ENCODE peak calls at places on chromosomes 7 and 10, in eight cellular contexts. One of them, this sample, is unnamed. For H3K4me1, the result is how much of the 10 kb centered on the place peaks cover.

GRCh38 chr10:116470768-116471415 is 43.2 kb downstream of the PNLIPRP3 start:
- DNase-seq in PC-3: peak
- DNase-seq in right atrium auricular region: no peak
- DNase-seq in left lung: no peak
- DNase-seq in transverse colon: peak
- DNase-seq in IMR-90: no peak
- DNase-seq in thoracic aorta: no peak
- DNase-seq in hepatocyte: peak
- DNase-seq in this sample: no peak

GRCh38 chr7:105654994-105655900 is 74.0 kb upstream of the EFCAB10 start:
- DNase-seq in hepatocyte: peak
- DNase-seq in transverse colon: peak
- DNase-seq in right atrium auricular region: no peak
- DNase-seq in PC-3: peak
- DNase-seq in IMR-90: peak
- DNase-seq in left lung: no peak
- DNase-seq in thoracic aorta: no peak
- DNase-seq in this sample: no peak

GRCh38 chr7:2732959-2733584 is 45.1 kb downstream of the AMZ1 start:
- DNase-seq in IMR-90: peak
- DNase-seq in transverse colon: peak
- DNase-seq in hepatocyte: peak
- DNase-seq in left lung: peak
- DNase-seq in right atrium auricular region: peak
- DNase-seq in thoracic aorta: peak
- DNase-seq in PC-3: peak
- DNase-seq in this sample: no peak

GRCh38 chr7:99141334-99141733 is 2.6 kb downstream of the SMURF1 start:
- DNase-seq in transverse colon: no peak
- DNase-seq in PC-3: no peak
- DNase-seq in thoracic aorta: no peak
- DNase-seq in right atrium auricular region: no peak
- DNase-seq in hepatocyte: no peak
- DNase-seq in IMR-90: no peak
- DNase-seq in left lung: no peak
- DNase-seq in this sample: no peak

GRCh38 chr7:49324707-49325106 is 400.4 kb downstream of the CDC14C start:
- DNase-seq in transverse colon: no peak
- DNase-seq in hepatocyte: no peak
- DNase-seq in right atrium auricular region: no peak
- DNase-seq in PC-3: peak
- DNase-seq in thoracic aorta: no peak
- DNase-seq in left lung: no peak
- DNase-seq in IMR-90: no peak
- DNase-seq in this sample: no peak

GRCh38 chr10:14014423-14014822 is 316.3 kb downstream of the FRMD4A start:
- DNase-seq in hepatocyte: no peak
- DNase-seq in thoracic aorta: no peak
- DNase-seq in transverse colon: no peak
- DNase-seq in PC-3: no peak
- DNase-seq in left lung: no peak
- DNase-seq in IMR-90: no peak
- DNase-seq in right atrium auricular region: no peak
- DNase-seq in this sample: no peak

GRCh38 chr7:94061316-94061715 is 57.2 kb upstream of the BET1 start:
- DNase-seq in IMR-90: no peak
- DNase-seq in PC-3: no peak
- DNase-seq in right atrium auricular region: no peak
- DNase-seq in left lung: no peak
- DNase-seq in transverse colon: no peak
- DNase-seq in thoracic aorta: no peak
- DNase-seq in hepatocyte: no peak
- DNase-seq in this sample: no peak

GRCh38 chr10:33336606-33337334 is 2.3 kb upstream of the NRP1 start:
- DNase-seq in IMR-90: no peak
- DNase-seq in right atrium auricular region: no peak
- DNase-seq in thoracic aorta: no peak
- DNase-seq in PC-3: peak
- DNase-seq in transverse colon: peak
- DNase-seq in hepatocyte: peak
- DNase-seq in left lung: peak
- DNase-seq in this sample: peak

GRCh38 chr7:41732279-41733062 is 29.6 kb upstream of the INHBA start:
- DNase-seq in hepatocyte: no peak
- DNase-seq in left lung: peak
- DNase-seq in PC-3: peak
- DNase-seq in transverse colon: no peak
- DNase-seq in right atrium auricular region: no peak
- DNase-seq in IMR-90: peak
- DNase-seq in thoracic aorta: no peak
- DNase-seq in this sample: peak

GRCh38 chr10:80283536-80284199 is 5.8 kb downstream of the MAT1A start:
- DNase-seq in IMR-90: no peak
- DNase-seq in right atrium auricular region: no peak
- DNase-seq in PC-3: no peak
- DNase-seq in left lung: no peak
- DNase-seq in hepatocyte: peak
- DNase-seq in transverse colon: no peak
- DNase-seq in thoracic aorta: no peak
- DNase-seq in this sample: no peak

GRCh38 chr10:67883710-67884312 is 645 bp upstream of the SIRT1 start:
- DNase-seq in right atrium auricular region: no peak
- DNase-seq in thoracic aorta: no peak
- DNase-seq in IMR-90: no peak
- DNase-seq in transverse colon: no peak
- DNase-seq in hepatocyte: no peak
- DNase-seq in left lung: no peak
- DNase-seq in PC-3: no peak
- DNase-seq in this sample: no peak

GRCh38 chr7:151059362-151060112 is at the start of gene SLC4A2:
- DNase-seq in left lung: peak
- DNase-seq in right atrium auricular region: peak
- DNase-seq in thoracic aorta: peak
- DNase-seq in PC-3: peak
- DNase-seq in transverse colon: peak
- DNase-seq in IMR-90: peak
- DNase-seq in hepatocyte: peak
- DNase-seq in this sample: peak

GRCh38 chr7:113301983-113302382 is 183.6 kb upstream of the SMIM30 start:
- DNase-seq in hepatocyte: no peak
- DNase-seq in IMR-90: no peak
- DNase-seq in transverse colon: no peak
- DNase-seq in PC-3: no peak
- DNase-seq in left lung: no peak
- DNase-seq in thoracic aorta: no peak
- DNase-seq in right atrium auricular region: no peak
- DNase-seq in this sample: no peak

GRCh38 chr10:55822096-55822495 is 539.0 kb downstream of the ZWINT start:
- DNase-seq in transverse colon: no peak
- DNase-seq in thoracic aorta: no peak
- DNase-seq in hepatocyte: no peak
- DNase-seq in PC-3: no peak
- DNase-seq in right atrium auricular region: no peak
- DNase-seq in IMR-90: no peak
- DNase-seq in left lung: no peak
- DNase-seq in this sample: no peak

GRCh38 chr7:69728299-69728698 is 130.0 kb downstream of the AUTS2 start:
- DNase-seq in left lung: no peak
- DNase-seq in hepatocyte: no peak
- DNase-seq in thoracic aorta: no peak
- DNase-seq in right atrium auricular region: no peak
- DNase-seq in IMR-90: no peak
- DNase-seq in transverse colon: no peak
- DNase-seq in PC-3: no peak
- DNase-seq in this sample: no peak

GRCh38 chr7:5689118-5689517 is 92.3 kb downstream of the RNF216 start:
- DNase-seq in IMR-90: peak
- DNase-seq in PC-3: no peak
- DNase-seq in thoracic aorta: no peak
- DNase-seq in right atrium auricular region: no peak
- DNase-seq in transverse colon: no peak
- DNase-seq in hepatocyte: no peak
- DNase-seq in left lung: no peak
- DNase-seq in this sample: no peak

GRCh38 chr10:88150338-88150737 is 286.9 kb downstream of the PTEN start:
- DNase-seq in transverse colon: no peak
- DNase-seq in thoracic aorta: no peak
- DNase-seq in IMR-90: peak
- DNase-seq in PC-3: no peak
- DNase-seq in right atrium auricular region: no peak
- DNase-seq in left lung: no peak
- DNase-seq in hepatocyte: no peak
- DNase-seq in this sample: no peak

GRCh38 chr7:28953628-28954027 is 4.5 kb downstream of the TRIL start:
- DNase-seq in transverse colon: no peak
- DNase-seq in left lung: no peak
- DNase-seq in right atrium auricular region: no peak
- DNase-seq in IMR-90: peak
- DNase-seq in PC-3: no peak
- DNase-seq in thoracic aorta: no peak
- DNase-seq in hepatocyte: no peak
- DNase-seq in this sample: no peak

GRCh38 chr10:109450702-109451101 is 472.6 kb downstream of the XPNPEP1 start:
- DNase-seq in thoracic aorta: no peak
- DNase-seq in right atrium auricular region: no peak
- DNase-seq in PC-3: no peak
- DNase-seq in IMR-90: no peak
- DNase-seq in transverse colon: no peak
- DNase-seq in left lung: no peak
- DNase-seq in hepatocyte: no peak
- DNase-seq in this sample: no peak

GRCh38 chr10:79488303-79488702 is 24.0 kb upstream of the EIF5AL1 start:
- DNase-seq in left lung: no peak
- DNase-seq in hepatocyte: peak
- DNase-seq in thoracic aorta: peak
- DNase-seq in PC-3: peak
- DNase-seq in right atrium auricular region: peak
- DNase-seq in IMR-90: peak
- DNase-seq in transverse colon: peak
- DNase-seq in this sample: no peak

GRCh38 chr7:133061357-133061756 is 20.5 kb downstream of the CHCHD3 start:
- DNase-seq in right atrium auricular region: no peak
- DNase-seq in transverse colon: no peak
- DNase-seq in left lung: no peak
- DNase-seq in PC-3: no peak
- DNase-seq in thoracic aorta: no peak
- DNase-seq in IMR-90: no peak
- DNase-seq in hepatocyte: no peak
- DNase-seq in this sample: no peak

GRCh38 chr7:128008744-128009143 is 22.5 kb downstream of the LRRC4 start:
- DNase-seq in right atrium auricular region: no peak
- DNase-seq in transverse colon: no peak
- DNase-seq in left lung: no peak
- DNase-seq in thoracic aorta: no peak
- DNase-seq in PC-3: no peak
- DNase-seq in IMR-90: no peak
- DNase-seq in hepatocyte: no peak
- DNase-seq in this sample: no peak

GRCh38 chr7:55251313-55251712 is 113.8 kb upstream of the LANCL2 start:
- DNase-seq in left lung: no peak
- DNase-seq in thoracic aorta: no peak
- DNase-seq in IMR-90: no peak
- DNase-seq in hepatocyte: no peak
- DNase-seq in transverse colon: no peak
- DNase-seq in right atrium auricular region: peak
- DNase-seq in PC-3: no peak
- DNase-seq in this sample: no peak

GRCh38 chr7:150739045-150739432 is 1.8 kb downstream of the GIMAP5 start:
- DNase-seq in PC-3: no peak
- DNase-seq in thoracic aorta: no peak
- DNase-seq in right atrium auricular region: no peak
- DNase-seq in hepatocyte: no peak
- DNase-seq in IMR-90: no peak
- DNase-seq in transverse colon: no peak
- DNase-seq in left lung: no peak
- DNase-seq in this sample: no peak

GRCh38 chr10:96360331-96360730 is 1.5 kb upstream of the OPALIN start:
- DNase-seq in thoracic aorta: no peak
- DNase-seq in PC-3: no peak
- DNase-seq in right atrium auricular region: peak
- DNase-seq in IMR-90: no peak
- DNase-seq in hepatocyte: no peak
- DNase-seq in transverse colon: no peak
- DNase-seq in left lung: no peak
- DNase-seq in this sample: no peak

DNA sequence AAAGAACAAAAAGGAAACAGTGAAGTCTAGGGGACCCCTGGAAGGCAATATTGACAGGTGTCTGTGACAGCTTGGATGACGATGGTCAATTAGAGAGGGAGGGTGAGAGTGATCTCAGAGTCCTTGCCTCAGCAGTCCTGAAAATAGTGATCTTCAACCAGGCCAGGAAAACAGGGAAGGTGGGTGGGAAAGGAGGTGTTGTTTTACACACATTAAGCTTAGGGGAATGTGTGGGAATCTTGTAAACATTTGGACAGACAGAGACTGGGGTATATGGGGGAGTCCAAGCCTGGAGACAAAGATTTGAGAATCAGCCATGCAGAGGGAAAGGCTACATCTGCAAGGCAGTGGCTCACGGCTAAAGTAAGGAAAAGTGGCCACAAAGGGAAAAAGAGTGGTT is 27.5 kb upstream of the CCNY start:
- DNase-seq in transverse colon: no peak
- DNase-seq in left lung: no peak
- DNase-seq in PC-3: no peak
- DNase-seq in thoracic aorta: no peak
- DNase-seq in right atrium auricular region: no peak
- DNase-seq in hepatocyte: no peak
- DNase-seq in IMR-90: no peak
- DNase-seq in this sample: no peak
- H3K4me1 ChIP-seq in transverse colon: under half
- H3K4me1 ChIP-seq in left lung: under half
- H3K4me1 ChIP-seq in PC-3: under half
- H3K4me1 ChIP-seq in thoracic aorta: under half
- H3K4me1 ChIP-seq in right atrium auricular region: under half
- H3K4me1 ChIP-seq in hepatocyte: under half
- H3K4me1 ChIP-seq in IMR-90: under half
- H3K4me1 ChIP-seq in this sample: under half

GRCh38 chr7:82600601-82601000 is 157.0 kb upstream of the CACNA2D1 start:
- DNase-seq in right atrium auricular region: no peak
- DNase-seq in left lung: no peak
- DNase-seq in transverse colon: no peak
- DNase-seq in IMR-90: peak
- DNase-seq in PC-3: peak
- DNase-seq in thoracic aorta: no peak
- DNase-seq in hepatocyte: no peak
- DNase-seq in this sample: no peak
- TF ChIP-seq CTCF in right atrium auricular region: no peak
- TF ChIP-seq CTCF in left lung: no peak
- TF ChIP-seq CTCF in transverse colon: no peak
- TF ChIP-seq CTCF in IMR-90: no peak
- TF ChIP-seq CTCF in PC-3: peak
- TF ChIP-seq CTCF in thoracic aorta: no peak
- TF ChIP-seq CTCF in hepatocyte: peak
- TF ChIP-seq CTCF in this sample: no peak

GRCh38 chr7:139602143-139602722 is 78.7 kb downstream of the CLEC2L start:
- DNase-seq in PC-3: peak
- DNase-seq in IMR-90: peak
- DNase-seq in transverse colon: no peak
- DNase-seq in right atrium auricular region: no peak
- DNase-seq in hepatocyte: peak
- DNase-seq in left lung: no peak
- DNase-seq in thoracic aorta: no peak
- DNase-seq in this sample: no peak
- H3K4me1 ChIP-seq in PC-3: under half
- H3K4me1 ChIP-seq in IMR-90: under half
- H3K4me1 ChIP-seq in transverse colon: under half
- H3K4me1 ChIP-seq in right atrium auricular region: under half
- H3K4me1 ChIP-seq in hepatocyte: under half
- H3K4me1 ChIP-seq in left lung: under half
- H3K4me1 ChIP-seq in thoracic aorta: under half
- H3K4me1 ChIP-seq in this sample: under half

GRCh38 chr7:15389073-15389472 is 172.7 kb downstream of the AGMO start:
- DNase-seq in hepatocyte: no peak
- DNase-seq in right atrium auricular region: no peak
- DNase-seq in IMR-90: no peak
- DNase-seq in thoracic aorta: no peak
- DNase-seq in transverse colon: no peak
- DNase-seq in PC-3: no peak
- DNase-seq in left lung: no peak
- DNase-seq in this sample: no peak
- TF ChIP-seq CTCF in hepatocyte: no peak
- TF ChIP-seq CTCF in right atrium auricular region: no peak
- TF ChIP-seq CTCF in IMR-90: no peak
- TF ChIP-seq CTCF in thoracic aorta: no peak
- TF ChIP-seq CTCF in transverse colon: no peak
- TF ChIP-seq CTCF in PC-3: peak
- TF ChIP-seq CTCF in left lung: no peak
- TF ChIP-seq CTCF in this sample: no peak

This sample was measured in lower lobe of right lung.